ENCODE peak calls at places on chromosome 4, in four cellular contexts. F is naive thymus-derived CD4-positive, alpha-beta T cell; J is T-helper 1 cell; R is COR-L47. M is an unnamed sample.

GRCh38 chr4:78308517-78308916 is 243.1 kb upstream of the ANXA3 start:
- DNase-seq in R (no peak), F (no peak), J (no peak), M (no peak)

GRCh38 chr4:165343353-165344191 is 16.1 kb downstream of the MSMO1 start:
- DNase-seq in F (peak), R (no peak), J (no peak), M (no peak)

GRCh38 chr4:78596111-78596742 is 44.7 kb downstream of the ANXA3 start:
- DNase-seq in J (no peak), R (no peak), F (no peak), M (no peak)

GRCh38 chr4:105967058-105967658 is 71.9 kb downstream of the NPNT start:
- DNase-seq in R (no peak), F (no peak), J (no peak), M (no peak)

GRCh38 chr4:156243015-156243414 is 289.3 kb upstream of the CTSO start:
- DNase-seq in F (no peak), R (no peak), J (no peak), M (no peak)

GRCh38 chr4:123232439-123232838 is 164.2 kb upstream of the SPRY1 start:
- DNase-seq in J (no peak), F (no peak), R (no peak), M (no peak)

GRCh38 chr4:52172166-52172565 is 121.1 kb downstream of the SPATA18 start:
- DNase-seq in J (no peak), F (no peak), R (no peak), M (no peak)

GRCh38 chr4:38135201-38135600 is 175.0 kb downstream of the PTTG2 start:
- DNase-seq in F (no peak), R (no peak), J (no peak), M (no peak)

GRCh38 chr4:139273835-139274234 is 6.2 kb downstream of the MGARP start:
- DNase-seq in R (no peak), F (no peak), J (no peak), M (no peak)

GRCh38 chr4:27684501-27685077 is 823.9 kb downstream of the STIM2 start:
- DNase-seq in R (peak), J (no peak), F (no peak), M (no peak)

GRCh38 chr4:80266267-80266901 is at the start of gene FGF5:
- DNase-seq in F (no peak), R (peak), J (no peak), M (no peak)

M was measured in effector CD8-positive, alpha-beta T cell.